ENCODE peak calls at places on chromosomes 7 and 10, in four cellular contexts. U, E, W and M are unnamed samples.

GRCh38 chr10:117421985-117422384 is 46.7 kb upstream of the PDZD8 start:
- DNase-seq in U (no peak), E (no peak), W (no peak), M (no peak)

GRCh38 chr7:64685091-64685490 is 19.2 kb downstream of the ZNF107 start:
- DNase-seq in U (no peak), E (no peak), W (no peak), M (no peak)

GRCh38 chr10:112848212-112848611 is 101.8 kb upstream of the TCF7L2 start:
- DNase-seq in U (no peak), E (no peak), W (no peak), M (no peak)

GRCh38 chr10:130045091-130045652 is 65.5 kb downstream of the C10orf143 start:
- DNase-seq in U (peak; percentile 52), E (no peak), W (no peak), M (no peak)

GRCh38 chr7:87475359-87476178 is at the start of gene ABCB4:
- DNase-seq in U (no peak), E (no peak), W (no peak), M (no peak)

GRCh38 chr7:24366901-24367300 is 82.9 kb downstream of the NPY start:
- DNase-seq in U (no peak), E (no peak), W (no peak), M (no peak)

GRCh38 chr10:58177362-58177947 is 90.2 kb downstream of the IPMK start:
- DNase-seq in U (no peak), E (peak; percentile 67), W (no peak), M (peak; percentile 49)

GRCh38 chr7:9889557-9889956 is 1084.1 kb upstream of the PHF14 start:
- DNase-seq in U (no peak), E (no peak), W (no peak), M (no peak)

GRCh38 chr7:96823274-96823673 is 113.6 kb upstream of the SEM1 start:
- DNase-seq in U (no peak), E (peak; percentile 5), W (no peak), M (peak; percentile 48)

GRCh38 chr7:15555385-15555859 is 6.4 kb downstream of the AGMO start:
- DNase-seq in U (no peak), E (peak; percentile 43), W (no peak), M (peak; percentile 25)

GRCh38 chr7:148304456-148304855 is 286.1 kb upstream of the C7orf33 start:
- DNase-seq in U (no peak), E (no peak), W (no peak), M (no peak)

GRCh38 chr10:129963831-129964501 is at the start of gene EBF3:
- DNase-seq in U (peak; percentile 89), E (peak; percentile 89), W (no peak), M (peak; percentile 36)

GRCh38 chr10:112966191-112966855 is 16.3 kb downstream of the TCF7L2 start:
- DNase-seq in U (no peak), E (no peak), W (no peak), M (no peak)

GRCh38 chr7:43652364-43652763 is 69.5 kb downstream of the STK17A start:
- DNase-seq in U (no peak), E (no peak), W (no peak), M (no peak)

GRCh38 chr10:78045237-78045636 is 11.6 kb downstream of the RPS24 start:
- DNase-seq in U (no peak), E (no peak), W (no peak), M (no peak)

GRCh38 chr10:22604314-22605091 is 109.9 kb downstream of the PIP4K2A start:
- DNase-seq in U (no peak), E (no peak), W (no peak), M (no peak)

GRCh38 chr10:74419491-74420466 is 268.8 kb downstream of the ADK start:
- DNase-seq in U (no peak), E (peak; percentile 30), W (no peak), M (peak; percentile 37)

GRCh38 chr10:34528320-34528719 is 286.8 kb downstream of the PARD3 start:
- DNase-seq in U (no peak), E (peak; percentile 95), W (no peak), M (peak; percentile 96)

GRCh38 chr7:30906520-30907240 is 5.0 kb upstream of the AQP1 start:
- DNase-seq in U (no peak), E (peak; percentile 6), W (no peak), M (no peak)
- H3K4me3 ChIP-seq in U (no peak overlapping the region), E (no peak overlapping the region), W (no peak overlapping the region), M (no peak overlapping the region)

GRCh38 chr10:101569465-101569837 is 18.6 kb downstream of the POLL start:
- DNase-seq in U (no peak), E (no peak), W (no peak), M (no peak)

GRCh38 chr10:101569838-101570763 is 18.0 kb downstream of the POLL start:
- DNase-seq in U (peak; percentile 81), E (peak; percentile 67), W (no peak), M (peak; percentile 57)

GRCh38 chr10:101572785-101573184 is 15.3 kb downstream of the POLL start:
- DNase-seq in U (no peak), E (no peak), W (no peak), M (no peak)

GRCh38 chr10:101571573-101571925 is 16.5 kb downstream of the POLL start:
- DNase-seq in U (no peak), E (no peak), W (no peak), M (no peak)

DNA sequence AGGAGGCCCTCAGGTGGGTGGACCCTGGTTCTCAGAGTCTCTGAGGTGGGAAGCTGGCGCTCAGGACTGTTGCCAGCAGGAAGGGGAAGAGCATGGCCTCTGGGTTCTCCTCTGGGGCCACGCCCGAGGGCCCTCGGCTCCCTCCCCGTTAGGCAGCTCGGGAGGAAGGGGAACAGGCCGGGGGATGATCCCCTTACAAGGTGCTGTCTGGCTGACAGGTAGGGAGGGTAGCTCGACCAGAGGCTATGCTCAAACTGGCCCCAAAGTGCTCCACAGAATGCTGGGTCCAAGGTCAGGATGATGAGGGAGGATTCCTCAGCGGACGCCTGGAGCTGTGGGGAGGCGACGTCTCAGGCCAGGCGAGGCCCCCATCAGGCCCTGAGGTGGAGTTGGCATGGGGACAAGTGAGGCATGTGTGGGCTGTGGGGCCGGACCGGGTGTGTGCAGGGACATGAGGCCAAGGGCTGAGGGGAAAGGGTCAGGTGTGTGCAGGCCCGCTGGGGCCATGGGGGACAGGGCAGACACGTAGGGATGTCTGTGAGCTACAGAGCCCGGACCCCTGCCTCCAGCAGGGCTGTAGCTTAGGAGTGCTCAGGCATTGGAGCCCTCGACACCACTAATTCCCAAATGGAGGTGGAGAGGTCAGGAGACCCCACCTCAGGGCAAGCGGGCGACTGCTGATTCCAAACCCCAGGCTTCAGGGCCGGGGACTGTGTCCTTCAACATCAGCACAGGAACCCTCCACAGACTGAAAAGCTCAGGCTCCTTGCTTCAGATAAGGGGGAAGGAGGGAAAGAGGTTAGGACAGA is 17.1 kb downstream of the POLL start:
- DNase-seq in U (no peak), E (no peak), W (no peak), M (no peak)
- H3K4me3 ChIP-seq in U (peak overlapping the region; percentile 51), E (peak overlapping the region; percentile 59), W (peak overlapping the region; percentile 64), M (peak overlapping the region; percentile 70)

GRCh38 chr7:101134399-101134980 is 7.6 kb downstream of the SERPINE1 start:
- DNase-seq in U (no peak), E (peak; percentile 65), W (no peak), M (peak; percentile 67)
- H3K4me3 ChIP-seq in U (no peak overlapping the region), E (peak overlapping the region; percentile 42), W (no peak overlapping the region), M (no peak overlapping the region)

GRCh38 chr10:43039629-43040481 is 37.0 kb upstream of the RET start:
- DNase-seq in U (peak; percentile 47), E (no peak), W (no peak), M (no peak)

GRCh38 chr10:43040482-43041256 is 36.2 kb upstream of the RET start:
- DNase-seq in U (no peak), E (no peak), W (no peak), M (no peak)

GRCh38 chr10:43037440-43037839 is 39.4 kb upstream of the RET start:
- DNase-seq in U (no peak), E (no peak), W (no peak), M (no peak)

GRCh38 chr10:43037942-43038782 is 38.7 kb upstream of the RET start:
- DNase-seq in U (no peak), E (no peak), W (no peak), M (no peak)

DNA sequence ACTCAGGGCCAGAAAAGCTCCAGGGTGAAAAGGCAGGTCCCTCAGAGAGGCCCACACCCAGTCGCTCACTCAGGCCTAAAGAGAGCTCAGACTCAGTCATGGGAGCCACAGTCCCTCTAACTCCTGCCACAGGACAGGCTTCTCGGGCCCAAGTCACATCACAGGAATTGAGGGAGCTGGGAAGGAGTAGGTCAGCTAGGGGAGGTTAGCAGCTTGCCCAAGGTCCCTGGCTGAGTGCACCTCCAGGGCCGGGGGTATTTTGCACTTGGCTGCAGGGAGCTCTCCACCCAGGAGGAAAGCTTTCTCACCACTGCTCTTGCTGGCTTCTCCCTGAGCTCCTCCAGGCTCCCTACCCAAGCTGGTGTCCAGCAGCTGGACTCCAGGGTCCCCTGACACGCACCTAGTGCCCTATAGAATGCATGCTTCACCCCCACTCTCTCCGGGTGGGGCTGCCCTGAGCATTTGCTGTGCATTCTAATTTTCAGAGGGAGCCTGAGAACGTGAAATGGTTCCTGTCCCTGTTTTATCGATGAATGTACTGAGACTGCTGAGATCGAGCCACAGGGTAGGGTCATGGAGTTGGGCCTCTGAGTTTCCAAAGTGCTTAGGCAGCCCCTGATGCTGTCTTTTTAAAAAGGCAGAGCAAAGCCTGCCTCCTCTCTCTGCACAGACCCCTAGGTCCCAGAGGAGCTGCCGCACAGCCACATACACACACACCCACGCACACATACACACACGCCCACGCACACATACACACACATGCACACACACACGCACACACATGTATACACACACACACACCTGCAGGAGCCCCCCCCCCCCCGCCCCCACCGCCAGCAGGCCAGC is 37.9 kb upstream of the RET start:
- DNase-seq in U (peak; percentile 49), E (no peak), W (no peak), M (no peak)
- H3K4me3 ChIP-seq in U (no peak overlapping the region), E (no peak overlapping the region), W (no peak overlapping the region), M (no peak overlapping the region)

GRCh38 chr10:86688398-86688921 is 20.1 kb downstream of the LDB3 start:
- DNase-seq in U (no peak), E (peak; percentile 80), W (peak; percentile 10), M (peak; percentile 73)

GRCh38 chr10:86689146-86689545 is 20.8 kb downstream of the LDB3 start:
- DNase-seq in U (no peak), E (no peak), W (no peak), M (no peak)

GRCh38 chr10:86691333-86692022 is 23.2 kb downstream of the LDB3 start:
- DNase-seq in U (no peak), E (no peak), W (no peak), M (no peak)

GRCh38 chr10:86690657-86691084 is 22.4 kb downstream of the LDB3 start:
- DNase-seq in U (no peak), E (no peak), W (no peak), M (no peak)

DNA sequence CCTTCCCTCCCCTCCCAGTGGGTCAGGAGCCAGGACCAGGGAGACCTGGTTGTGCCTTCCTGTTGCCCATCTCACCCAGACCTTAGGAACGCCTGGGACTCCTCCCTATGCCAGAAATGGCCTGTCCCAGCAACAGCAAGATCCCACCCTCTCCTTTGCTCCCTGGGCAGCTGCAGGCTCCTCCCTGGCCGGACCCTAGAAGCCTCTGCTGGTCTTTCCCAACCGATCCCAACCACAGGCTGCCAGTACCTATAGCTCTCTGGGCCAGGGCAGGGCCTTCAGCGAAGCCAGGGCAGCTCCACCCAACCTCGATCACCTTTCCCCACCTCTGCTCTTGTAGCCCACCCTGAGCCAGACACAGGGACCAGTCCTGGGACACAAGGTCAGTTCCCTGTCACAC is 21.9 kb downstream of the LDB3 start:
- DNase-seq in U (no peak), E (no peak), W (no peak), M (no peak)
- H3K4me3 ChIP-seq in U (no peak overlapping the region), E (no peak overlapping the region), W (no peak overlapping the region), M (no peak overlapping the region)